ENCODE peak calls at places on chromosome 1, in four cellular contexts. One of them, this sample, is unnamed.

GRCh38 chr1:207841907-207842306 is 69.0 kb downstream of the CD34 start:
- DNase-seq in H9: no peak
- DNase-seq in IMR-90: no peak
- DNase-seq in H1: no peak
- DNase-seq in this sample: no peak

GRCh38 chr1:203421246-203421645 is 54.4 kb upstream of the PRELP start:
- DNase-seq in H9: no peak
- DNase-seq in H1: no peak
- DNase-seq in IMR-90: no peak
- DNase-seq in this sample: no peak

GRCh38 chr1:118144777-118145176 is 40.3 kb downstream of the SPAG17 start:
- DNase-seq in IMR-90: peak
- DNase-seq in H1: no peak
- DNase-seq in H9: no peak
- DNase-seq in this sample: no peak

GRCh38 chr1:111776397-111776796 is 20.7 kb downstream of the DDX20 start:
- DNase-seq in IMR-90: peak
- DNase-seq in H1: no peak
- DNase-seq in H9: no peak
- DNase-seq in this sample: peak

GRCh38 chr1:67530071-67530470 is 99.9 kb upstream of the SERBP1 start:
- DNase-seq in H1: no peak
- DNase-seq in H9: no peak
- DNase-seq in IMR-90: no peak
- DNase-seq in this sample: peak

GRCh38 chr1:220652995-220653394 is 37.2 kb upstream of the C1orf115 start:
- DNase-seq in H1: no peak
- DNase-seq in IMR-90: no peak
- DNase-seq in H9: no peak
- DNase-seq in this sample: no peak

GRCh38 chr1:97017895-97018294 is 296.3 kb downstream of the PTBP2 start:
- DNase-seq in H1: peak
- DNase-seq in IMR-90: no peak
- DNase-seq in H9: peak
- DNase-seq in this sample: peak

GRCh38 chr1:6185635-6186382 is 5.7 kb upstream of the CHD5 start:
- DNase-seq in H9: peak
- DNase-seq in H1: no peak
- DNase-seq in IMR-90: peak
- DNase-seq in this sample: peak

GRCh38 chr1:65792671-65793358 is at the start of gene PDE4B:
- DNase-seq in IMR-90: peak
- DNase-seq in H9: peak
- DNase-seq in H1: no peak
- DNase-seq in this sample: peak

GRCh38 chr1:64687725-64688285 is 57.1 kb upstream of the RAVER2 start:
- DNase-seq in H1: no peak
- DNase-seq in H9: no peak
- DNase-seq in IMR-90: peak
- DNase-seq in this sample: no peak

GRCh38 chr1:8985915-8986813 is 40.1 kb downstream of the SLC2A7 start:
- DNase-seq in IMR-90: peak
- DNase-seq in H1: no peak
- DNase-seq in H9: no peak
- DNase-seq in this sample: no peak

GRCh38 chr1:171432473-171432872 is 52.9 kb upstream of the PRRC2C start:
- DNase-seq in H9: no peak
- DNase-seq in H1: no peak
- DNase-seq in IMR-90: no peak
- DNase-seq in this sample: no peak

GRCh38 chr1:28380394-28380793 is 10.9 kb downstream of the PHACTR4 start:
- DNase-seq in H9: no peak
- DNase-seq in IMR-90: no peak
- DNase-seq in H1: no peak
- DNase-seq in this sample: no peak

DNA sequence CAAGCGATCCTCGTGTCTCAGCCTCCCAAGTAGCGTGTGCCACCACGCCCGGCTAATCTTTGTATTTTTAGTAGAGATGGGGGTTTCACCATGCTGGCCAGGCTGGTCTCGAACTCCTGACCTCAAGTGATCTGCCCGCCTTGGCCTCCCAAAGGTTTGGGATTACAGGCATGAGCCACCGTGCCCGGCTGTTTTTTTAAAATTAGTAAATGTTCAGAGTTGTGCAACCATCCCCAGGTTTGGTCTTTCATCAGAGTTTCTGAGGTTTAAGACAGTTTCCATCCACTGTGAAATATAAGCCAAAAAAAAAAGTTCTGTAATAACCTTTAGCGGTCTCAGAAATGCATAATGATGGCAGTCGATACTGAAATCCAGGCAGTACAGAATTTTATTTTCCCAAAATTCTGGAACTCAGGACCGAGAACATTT is 548 bp upstream of the SYT11 start:
- DNase-seq in IMR-90: no peak
- DNase-seq in H1: no peak
- DNase-seq in H9: no peak
- DNase-seq in this sample: no peak
- H4K5ac ChIP-seq in IMR-90: peak
- H4K5ac ChIP-seq in H1: peak
- H4K5ac ChIP-seq in H9: no peak
- H4K5ac ChIP-seq in this sample: peak

GRCh38 chr1:38474738-38475623 is 384.6 kb downstream of the RRAGC start:
- DNase-seq in H1: no peak
- DNase-seq in H9: no peak
- DNase-seq in IMR-90: no peak
- DNase-seq in this sample: peak

GRCh38 chr1:38476111-38476783 is 383.3 kb downstream of the RRAGC start:
- DNase-seq in IMR-90: no peak
- DNase-seq in H9: peak
- DNase-seq in H1: no peak
- DNase-seq in this sample: peak

GRCh38 chr1:38477811-38478210 is 381.8 kb downstream of the RRAGC start:
- DNase-seq in H9: no peak
- DNase-seq in H1: no peak
- DNase-seq in IMR-90: no peak
- DNase-seq in this sample: no peak

GRCh38 chr1:38475624-38476005 is 384.0 kb downstream of the RRAGC start:
- DNase-seq in IMR-90: no peak
- DNase-seq in H9: no peak
- DNase-seq in H1: no peak
- DNase-seq in this sample: no peak

DNA sequence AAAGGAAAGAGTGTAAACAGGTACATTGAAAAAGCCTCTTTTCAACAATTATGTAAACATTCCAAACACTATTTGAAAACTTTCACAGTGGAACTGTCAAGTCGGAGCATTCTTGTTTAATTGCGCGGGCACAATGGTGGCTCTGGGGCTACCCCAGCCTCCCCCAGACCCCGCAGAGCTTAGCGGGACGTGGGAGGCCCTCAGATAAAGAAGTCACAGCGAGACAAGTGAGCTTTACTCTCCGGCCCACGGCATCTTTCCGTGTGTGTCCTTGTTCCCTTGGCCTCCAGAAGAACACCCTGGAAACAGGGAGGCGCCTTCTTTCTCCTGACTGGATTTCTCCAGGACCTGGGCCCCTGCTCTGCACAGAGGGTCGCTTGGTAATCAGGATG is 382.8 kb downstream of the RRAGC start:
- DNase-seq in IMR-90: no peak
- DNase-seq in H1: no peak
- DNase-seq in H9: no peak
- DNase-seq in this sample: no peak
- H4K5ac ChIP-seq in IMR-90: no peak
- H4K5ac ChIP-seq in H1: no peak
- H4K5ac ChIP-seq in H9: no peak
- H4K5ac ChIP-seq in this sample: no peak

DNA sequence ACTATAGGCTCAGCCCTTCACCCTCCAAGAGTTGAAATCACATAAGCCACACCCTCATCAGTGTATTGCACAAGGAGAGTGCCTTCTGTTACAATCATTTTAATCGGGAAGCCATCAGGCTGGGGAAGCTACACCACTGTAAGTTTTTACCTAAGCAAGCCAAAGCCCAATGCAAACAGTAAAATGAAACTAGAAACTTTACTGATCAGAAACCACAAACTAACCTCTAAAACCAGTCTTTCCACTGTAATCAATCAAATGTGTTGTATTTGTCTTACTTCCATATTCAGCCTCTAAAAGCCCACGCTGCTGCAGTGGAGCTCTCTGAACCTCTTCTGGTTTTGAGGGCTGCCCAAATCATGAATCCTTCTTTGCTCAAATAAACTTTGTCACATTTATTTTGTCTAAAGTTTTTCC is 26.2 kb downstream of the CAPN8 start:
- DNase-seq in H9: no peak
- DNase-seq in H1: no peak
- DNase-seq in IMR-90: no peak
- DNase-seq in this sample: no peak
- H4K5ac ChIP-seq in H9: no peak
- H4K5ac ChIP-seq in H1: no peak
- H4K5ac ChIP-seq in IMR-90: no peak
- H4K5ac ChIP-seq in this sample: no peak

GRCh38 chr1:234611799-234612351 is 1.9 kb upstream of the IRF2BP2 start:
- DNase-seq in H9: peak
- DNase-seq in IMR-90: no peak
- DNase-seq in H1: no peak
- DNase-seq in this sample: no peak
- H4K5ac ChIP-seq in H9: peak
- H4K5ac ChIP-seq in IMR-90: peak
- H4K5ac ChIP-seq in H1: peak
- H4K5ac ChIP-seq in this sample: no peak

DNA sequence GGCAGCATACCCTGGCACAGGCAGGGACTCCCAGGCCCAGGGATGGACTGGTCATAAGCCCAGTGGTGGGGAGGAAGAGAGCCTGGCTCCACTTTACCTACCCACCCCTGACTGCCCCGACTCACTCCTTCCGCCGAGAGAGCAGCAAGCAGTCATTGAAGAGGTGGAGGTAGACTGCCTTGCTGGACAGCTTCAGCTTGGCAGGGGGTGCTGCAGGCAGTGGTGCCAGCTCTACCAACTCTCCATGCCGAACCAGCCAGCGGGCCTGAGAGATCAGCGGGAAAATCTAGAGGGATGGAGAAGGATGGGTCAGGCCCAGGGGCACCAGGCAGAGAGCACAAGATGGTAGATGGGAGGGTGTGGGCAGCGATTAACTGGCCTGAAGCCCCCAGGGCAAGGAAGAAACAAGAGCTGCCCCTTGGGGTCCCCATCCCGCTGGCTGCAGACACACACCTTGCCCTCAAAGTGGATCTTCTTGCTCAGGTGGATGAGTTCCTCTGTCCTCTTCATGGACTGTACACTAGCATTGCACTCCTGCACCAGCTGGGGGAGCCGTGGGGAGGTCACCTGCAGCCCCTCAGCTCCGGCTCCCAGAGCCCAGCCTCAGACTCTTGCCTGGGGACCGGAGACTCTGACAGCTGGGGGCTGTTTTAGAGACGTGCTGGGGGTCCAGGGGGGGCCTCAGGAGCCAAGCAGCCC is 7.7 kb downstream of the ARHGEF19 start:
- DNase-seq in H9: peak
- DNase-seq in H1: no peak
- DNase-seq in IMR-90: no peak
- DNase-seq in this sample: peak
- H4K5ac ChIP-seq in H9: no peak
- H4K5ac ChIP-seq in H1: no peak
- H4K5ac ChIP-seq in IMR-90: no peak
- H4K5ac ChIP-seq in this sample: no peak

GRCh38 chr1:197606163-197606562 is 169.1 kb downstream of the DENND1B start:
- DNase-seq in IMR-90: no peak
- DNase-seq in H9: no peak
- DNase-seq in H1: no peak
- DNase-seq in this sample: no peak
- H4K5ac ChIP-seq in IMR-90: no peak
- H4K5ac ChIP-seq in H9: no peak
- H4K5ac ChIP-seq in H1: no peak
- H4K5ac ChIP-seq in this sample: no peak

DNA sequence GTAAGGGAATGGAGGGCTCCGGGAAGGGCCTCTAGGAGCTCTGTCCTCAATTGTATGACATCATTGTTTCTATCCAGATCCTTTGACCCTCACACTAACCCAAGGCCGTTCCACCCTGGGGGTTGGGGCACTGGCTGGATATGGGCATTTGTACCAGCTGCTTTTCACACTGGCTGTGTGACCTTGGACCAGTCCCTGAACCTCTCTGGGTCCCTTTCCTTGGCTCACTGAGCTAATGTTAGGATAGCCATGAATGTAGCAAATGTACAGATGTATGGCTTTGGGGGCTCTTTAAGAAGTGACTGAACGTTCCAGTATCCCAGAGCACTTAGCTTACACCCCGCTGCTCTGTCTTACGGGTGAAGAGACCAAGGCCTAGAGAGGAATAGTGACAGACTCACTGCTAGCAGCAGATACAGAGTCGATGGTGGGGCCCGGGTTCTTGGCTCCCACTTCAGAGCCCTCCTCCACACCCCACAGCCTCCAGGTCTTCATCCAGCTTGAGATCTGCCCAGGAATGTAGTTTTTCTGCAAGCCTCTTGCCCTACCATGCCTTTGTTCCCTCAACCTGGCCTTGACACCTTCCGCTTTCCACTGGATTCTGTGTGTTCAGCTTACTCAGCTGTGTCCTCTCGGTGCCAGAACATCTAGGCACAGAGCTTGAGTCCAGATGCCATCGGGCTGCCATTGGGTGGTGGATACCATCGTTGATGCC is 14.6 kb upstream of the UBL4B start:
- DNase-seq in H9: no peak
- DNase-seq in IMR-90: no peak
- DNase-seq in H1: no peak
- DNase-seq in this sample: no peak
- H4K5ac ChIP-seq in H9: no peak
- H4K5ac ChIP-seq in IMR-90: no peak
- H4K5ac ChIP-seq in H1: no peak
- H4K5ac ChIP-seq in this sample: no peak

DNA sequence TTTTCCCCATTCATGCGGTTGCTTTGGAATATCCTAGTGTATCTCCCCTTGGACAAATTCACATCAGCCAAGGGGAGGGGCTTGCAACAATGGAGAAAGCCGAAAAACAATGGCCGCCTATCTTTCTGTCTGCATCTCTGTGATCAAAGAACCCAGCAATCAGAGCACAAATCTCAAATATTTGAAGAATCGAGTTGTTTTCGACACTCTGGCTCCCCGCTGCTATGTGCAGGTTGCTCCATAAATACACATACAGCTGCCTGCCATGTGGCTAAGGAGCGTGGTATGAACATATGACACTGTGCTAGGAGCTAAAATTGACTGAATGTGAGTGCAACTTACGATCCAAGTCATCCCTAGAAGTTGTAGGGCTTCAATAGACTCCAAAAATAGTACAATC is 8.5 kb downstream of the CFHR4 start:
- DNase-seq in H9: no peak
- DNase-seq in H1: no peak
- DNase-seq in IMR-90: no peak
- DNase-seq in this sample: no peak
- H4K5ac ChIP-seq in H9: no peak
- H4K5ac ChIP-seq in H1: no peak
- H4K5ac ChIP-seq in IMR-90: no peak
- H4K5ac ChIP-seq in this sample: no peak

GRCh38 chr1:14756617-14757259 is 158.3 kb downstream of the KAZN start:
- DNase-seq in IMR-90: peak
- DNase-seq in H1: no peak
- DNase-seq in H9: no peak
- DNase-seq in this sample: no peak
- H4K5ac ChIP-seq in IMR-90: no peak
- H4K5ac ChIP-seq in H1: no peak
- H4K5ac ChIP-seq in H9: no peak
- H4K5ac ChIP-seq in this sample: no peak